ENCODE peak calls at places on chromosomes 11 and 22, in eight cellular contexts. K is HCEC 1CT; N is OCI-LY7; Q is pancreas; B is cardiac septum; P is activated naive CD8-positive, alpha-beta T cell treated with anti-CD3 and anti-CD28 coated beads for 36 hours; R is Calu3; M is EL. O is an unnamed sample.

GRCh38 chr22:22122348-22123117 is 122.1 kb upstream of the VPREB1 start:
- DNase-seq in P (no peak), Q (no peak), B (no peak), M (no peak), K (no peak), R (no peak), N (no peak), O (no peak)

GRCh38 chr11:116310215-116310614 is 462.6 kb downstream of the BUD13 start:
- DNase-seq in N (no peak), P (no peak), Q (no peak), K (no peak), B (no peak), M (peak), R (no peak), O (no peak)

GRCh38 chr11:99275521-99275920 is 254.8 kb downstream of the CNTN5 start:
- DNase-seq in N (no peak), Q (no peak), B (no peak), R (no peak), P (no peak), M (no peak), K (no peak), O (no peak)

GRCh38 chr11:30741039-30741550 is 154.9 kb upstream of the MPPED2 start:
- DNase-seq in N (no peak), B (no peak), P (no peak), M (no peak), K (peak), Q (no peak), R (no peak), O (no peak)

GRCh38 chr22:32396255-32396654 is 15.8 kb downstream of the RTCB start:
- DNase-seq in N (no peak), P (no peak), K (no peak), Q (no peak), B (no peak), M (no peak), R (no peak), O (no peak)

GRCh38 chr11:128437137-128437536 is 150.2 kb downstream of the ETS1 start:
- DNase-seq in B (no peak), R (no peak), M (no peak), K (no peak), N (no peak), Q (no peak), P (no peak), O (no peak)

GRCh38 chr11:36953986-36954385 is 355.9 kb upstream of the RAG2 start:
- DNase-seq in P (no peak), Q (no peak), K (no peak), R (no peak), N (no peak), B (no peak), M (no peak), O (no peak)

GRCh38 chr11:132342408-132342807 is 972.0 kb downstream of the NTM start:
- DNase-seq in N (no peak), M (no peak), Q (no peak), K (no peak), B (no peak), R (no peak), P (no peak), O (no peak)

GRCh38 chr11:116731821-116732739 is 40.7 kb downstream of the BUD13 start:
- DNase-seq in K (no peak), R (no peak), M (no peak), P (no peak), Q (no peak), N (no peak), B (peak), O (no peak)

GRCh38 chr11:70367071-70367470 is 31.3 kb upstream of the CTTN start:
- DNase-seq in N (no peak), B (no peak), P (no peak), K (peak), Q (no peak), M (peak), R (no peak), O (no peak)

GRCh38 chr11:102157219-102157618 is 47.0 kb downstream of the YAP1 start:
- DNase-seq in K (peak), P (no peak), Q (peak), M (peak), R (peak), N (no peak), B (no peak), O (no peak)

GRCh38 chr22:43722444-43722843 is 89.7 kb downstream of the EFCAB6 start:
- DNase-seq in N (no peak), M (no peak), R (no peak), P (no peak), Q (no peak), K (no peak), B (no peak), O (no peak)

GRCh38 chr11:80519591-80520258 is 1078.9 kb upstream of the TENM4 start:
- DNase-seq in N (no peak), R (no peak), Q (no peak), K (no peak), M (no peak), P (no peak), B (no peak), O (no peak)

GRCh38 chr11:79352304-79352703 is 88.5 kb downstream of the TENM4 start:
- DNase-seq in K (no peak), Q (no peak), B (no peak), P (no peak), M (no peak), N (no peak), R (no peak), O (no peak)

GRCh38 chr11:128525411-128526243 is 61.7 kb downstream of the ETS1 start:
- DNase-seq in K (peak), N (no peak), P (no peak), M (peak), Q (no peak), B (no peak), R (no peak), O (no peak)

GRCh38 chr11:112995423-112996084 is 34.3 kb downstream of the NCAM1 start:
- DNase-seq in B (no peak), K (no peak), M (no peak), Q (no peak), N (no peak), R (no peak), P (no peak), O (no peak)

GRCh38 chr11:93478841-93479240 is 64.3 kb downstream of the SMCO4 start:
- DNase-seq in N (no peak), B (no peak), Q (no peak), K (no peak), R (no peak), M (no peak), P (no peak), O (no peak)

GRCh38 chr11:111792955-111793500 is 26.8 kb upstream of the PPP2R1B start:
- DNase-seq in Q (no peak), N (no peak), P (no peak), K (no peak), R (no peak), M (no peak), B (no peak), O (no peak)

GRCh38 chr11:420054-420910 is 5.5 kb upstream of the SIGIRR start:
- DNase-seq in K (no peak), P (no peak), B (peak), N (no peak), Q (peak), R (no peak), M (no peak), O (no peak)

GRCh38 chr11:8605956-8606355 is 11.9 kb upstream of the STK33 start:
- DNase-seq in K (no peak), M (no peak), Q (no peak), N (no peak), B (no peak), P (no peak), R (no peak), O (no peak)

GRCh38 chr22:41818596-41818995 is 14.3 kb upstream of the SREBF2 start:
- DNase-seq in Q (no peak), B (no peak), M (no peak), N (no peak), K (no peak), P (no peak), R (no peak), O (no peak)

GRCh38 chr22:19105867-19106802 is 16.1 kb downstream of the DGCR2 start:
- DNase-seq in P (peak), B (no peak), Q (peak), N (peak), R (no peak), K (no peak), M (no peak), O (no peak)

GRCh38 chr11:34036456-34036855 is 15.1 kb upstream of the CAPRIN1 start:
- DNase-seq in R (no peak), N (no peak), K (no peak), P (no peak), M (no peak), B (no peak), Q (no peak), O (no peak)

GRCh38 chr11:76860539-76861475 is at the start of gene ACER3:
- DNase-seq in P (peak), M (peak), B (peak), R (peak), N (peak), Q (peak), K (peak), O (peak)